ENCODE peak calls at places on chromosomes 6 and 20, in four cellular contexts. One of them, this sample, is unnamed.
A peak's percentile ranks its signal among the peaks of the same experiment; 100 is the strongest.

GRCh38 chr20:59469266-59470252 is 134.8 kb upstream of the PHACTR3 start:
- DNase-seq in fibroblast of the conjunctiva: no peak
- DNase-seq in stimulated activated CD8-positive, alpha-beta memory T cell treated with anti-CD3 and anti-CD28 coated beads, Interleukin-12 subunit alpha, Interleukin-12 subunit beta, amount 100 ng/mL, for 4 hours: no peak
- DNase-seq in fibroblast of gingiva: no peak
- DNase-seq in this sample: no peak

GRCh38 chr6:131914967-131915751 is 36.0 kb downstream of the CCN2 start:
- DNase-seq in fibroblast of the conjunctiva: peak; percentile 77
- DNase-seq in stimulated activated CD8-positive, alpha-beta memory T cell treated with anti-CD3 and anti-CD28 coated beads, Interleukin-12 subunit alpha, Interleukin-12 subunit beta, amount 100 ng/mL, for 4 hours: peak; percentile 1
- DNase-seq in fibroblast of gingiva: peak; percentile 72
- DNase-seq in this sample: no peak

GRCh38 chr20:25252226-25252625 is 4.3 kb downstream of the PYGB start:
- DNase-seq in fibroblast of the conjunctiva: no peak
- DNase-seq in stimulated activated CD8-positive, alpha-beta memory T cell treated with anti-CD3 and anti-CD28 coated beads, Interleukin-12 subunit alpha, Interleukin-12 subunit beta, amount 100 ng/mL, for 4 hours: no peak
- DNase-seq in fibroblast of gingiva: no peak
- DNase-seq in this sample: no peak

GRCh38 chr20:24651171-24651972 is 181.9 kb downstream of the SYNDIG1 start:
- DNase-seq in fibroblast of the conjunctiva: peak; percentile 22
- DNase-seq in stimulated activated CD8-positive, alpha-beta memory T cell treated with anti-CD3 and anti-CD28 coated beads, Interleukin-12 subunit alpha, Interleukin-12 subunit beta, amount 100 ng/mL, for 4 hours: no peak
- DNase-seq in fibroblast of gingiva: peak; percentile 91
- DNase-seq in this sample: no peak

GRCh38 chr6:18405477-18406293 is 18.5 kb downstream of the RNF144B start:
- DNase-seq in fibroblast of the conjunctiva: peak; percentile 82
- DNase-seq in stimulated activated CD8-positive, alpha-beta memory T cell treated with anti-CD3 and anti-CD28 coated beads, Interleukin-12 subunit alpha, Interleukin-12 subunit beta, amount 100 ng/mL, for 4 hours: no peak
- DNase-seq in fibroblast of gingiva: peak; percentile 92
- DNase-seq in this sample: no peak

GRCh38 chr6:50410577-50410976 is 302.7 kb upstream of the TFAP2D start:
- DNase-seq in fibroblast of the conjunctiva: no peak
- DNase-seq in stimulated activated CD8-positive, alpha-beta memory T cell treated with anti-CD3 and anti-CD28 coated beads, Interleukin-12 subunit alpha, Interleukin-12 subunit beta, amount 100 ng/mL, for 4 hours: no peak
- DNase-seq in fibroblast of gingiva: no peak
- DNase-seq in this sample: no peak

GRCh38 chr20:16283307-16283706 is 289.9 kb downstream of the KIF16B start:
- DNase-seq in fibroblast of the conjunctiva: no peak
- DNase-seq in stimulated activated CD8-positive, alpha-beta memory T cell treated with anti-CD3 and anti-CD28 coated beads, Interleukin-12 subunit alpha, Interleukin-12 subunit beta, amount 100 ng/mL, for 4 hours: no peak
- DNase-seq in fibroblast of gingiva: no peak
- DNase-seq in this sample: no peak

GRCh38 chr6:1313755-1314503 is 2.0 kb downstream of the FOXQ1 start:
- DNase-seq in fibroblast of the conjunctiva: no peak
- DNase-seq in stimulated activated CD8-positive, alpha-beta memory T cell treated with anti-CD3 and anti-CD28 coated beads, Interleukin-12 subunit alpha, Interleukin-12 subunit beta, amount 100 ng/mL, for 4 hours: no peak
- DNase-seq in fibroblast of gingiva: no peak
- DNase-seq in this sample: peak; percentile 49

GRCh38 chr20:38473353-38473795 is 731 bp downstream of the RALGAPB start:
- DNase-seq in fibroblast of the conjunctiva: no peak
- DNase-seq in stimulated activated CD8-positive, alpha-beta memory T cell treated with anti-CD3 and anti-CD28 coated beads, Interleukin-12 subunit alpha, Interleukin-12 subunit beta, amount 100 ng/mL, for 4 hours: no peak
- DNase-seq in fibroblast of gingiva: peak; percentile 15
- DNase-seq in this sample: no peak

GRCh38 chr6:36320475-36320874 is 16.2 kb downstream of the BNIP5 start:
- DNase-seq in fibroblast of the conjunctiva: no peak
- DNase-seq in stimulated activated CD8-positive, alpha-beta memory T cell treated with anti-CD3 and anti-CD28 coated beads, Interleukin-12 subunit alpha, Interleukin-12 subunit beta, amount 100 ng/mL, for 4 hours: no peak
- DNase-seq in fibroblast of gingiva: no peak
- DNase-seq in this sample: no peak

GRCh38 chr6:138666636-138667035 is 106.9 kb upstream of the CCDC28A start:
- DNase-seq in fibroblast of the conjunctiva: no peak
- DNase-seq in stimulated activated CD8-positive, alpha-beta memory T cell treated with anti-CD3 and anti-CD28 coated beads, Interleukin-12 subunit alpha, Interleukin-12 subunit beta, amount 100 ng/mL, for 4 hours: no peak
- DNase-seq in fibroblast of gingiva: peak; percentile 11
- DNase-seq in this sample: no peak

GRCh38 chr6:119024111-119024510 is 54.4 kb downstream of the FAM184A start:
- DNase-seq in fibroblast of the conjunctiva: no peak
- DNase-seq in stimulated activated CD8-positive, alpha-beta memory T cell treated with anti-CD3 and anti-CD28 coated beads, Interleukin-12 subunit alpha, Interleukin-12 subunit beta, amount 100 ng/mL, for 4 hours: no peak
- DNase-seq in fibroblast of gingiva: no peak
- DNase-seq in this sample: no peak

GRCh38 chr6:22445946-22446345 is 123.4 kb upstream of the HDGFL1 start:
- DNase-seq in fibroblast of the conjunctiva: no peak
- DNase-seq in stimulated activated CD8-positive, alpha-beta memory T cell treated with anti-CD3 and anti-CD28 coated beads, Interleukin-12 subunit alpha, Interleukin-12 subunit beta, amount 100 ng/mL, for 4 hours: no peak
- DNase-seq in fibroblast of gingiva: no peak
- DNase-seq in this sample: no peak

GRCh38 chr20:25296094-25297093 is 48.5 kb downstream of the PYGB start:
- DNase-seq in fibroblast of the conjunctiva: no peak
- DNase-seq in stimulated activated CD8-positive, alpha-beta memory T cell treated with anti-CD3 and anti-CD28 coated beads, Interleukin-12 subunit alpha, Interleukin-12 subunit beta, amount 100 ng/mL, for 4 hours: no peak
- DNase-seq in fibroblast of gingiva: peak; percentile 54
- DNase-seq in this sample: no peak

GRCh38 chr6:21997414-21998037 is 299.3 kb downstream of the PRL start:
- DNase-seq in fibroblast of the conjunctiva: no peak
- DNase-seq in stimulated activated CD8-positive, alpha-beta memory T cell treated with anti-CD3 and anti-CD28 coated beads, Interleukin-12 subunit alpha, Interleukin-12 subunit beta, amount 100 ng/mL, for 4 hours: no peak
- DNase-seq in fibroblast of gingiva: no peak
- DNase-seq in this sample: no peak

This sample was measured in left lung.